ENCODE peak calls at places on chromosomes 4 and X, in six cellular contexts. K is K562, T is HepG2, V is H1, N is GM12891, L is GM12878. W is an unnamed sample.

GRCh38 chr4:20043992-20044391 is 207.7 kb upstream of the SLIT2 start:
- DNase-seq in K (no peak), T (no peak), V (no peak), N (no peak), L (no peak), W (no peak)

GRCh38 chr4:54499308-54500074 is 158.3 kb upstream of the KIT start:
- DNase-seq in K (peak; percentile 66), T (no peak), V (no peak), N (no peak), L (no peak), W (no peak)

GRCh38 chr4:123588631-123589223 is 192.1 kb downstream of the SPRY1 start:
- DNase-seq in K (no peak), T (peak; percentile 86), V (no peak), N (no peak), L (peak; percentile 84), W (no peak)

GRCh38 chr4:75254745-75255144 is 259.5 kb downstream of the RCHY1 start:
- DNase-seq in K (no peak), T (no peak), V (no peak), N (no peak), L (no peak), W (no peak)

GRCh38 chr4:141002323-141002805 is 130.9 kb downstream of the RNF150 start:
- DNase-seq in K (no peak), T (no peak), V (no peak), N (no peak), L (no peak), W (no peak)

GRCh38 chrX:115344885-115345653 is 55.6 kb downstream of the LUZP4 start:
- DNase-seq in K (no peak), T (peak; percentile 91), V (peak; percentile 0), N (no peak), L (no peak), W (no peak)

GRCh38 chr4:105092768-105093167 is 53.9 kb upstream of the TET2 start:
- DNase-seq in K (no peak), T (no peak), V (no peak), N (no peak), L (no peak), W (no peak)

GRCh38 chr4:65954416-65954815 is 284.1 kb upstream of the EPHA5 start:
- DNase-seq in K (no peak), T (no peak), V (no peak), N (no peak), L (no peak), W (no peak)

GRCh38 chr4:56128231-56128630 is 179.5 kb downstream of the CEP135 start:
- DNase-seq in K (no peak), T (no peak), V (no peak), N (no peak), L (no peak), W (no peak)

GRCh38 chr4:172352351-172352750 is 539.1 kb downstream of the GALNTL6 start:
- DNase-seq in K (no peak), T (no peak), V (no peak), N (no peak), L (no peak), W (no peak)

GRCh38 chrX:14497184-14497666 is 32.1 kb upstream of the GLRA2 start:
- DNase-seq in K (no peak), T (no peak), V (no peak), N (no peak), L (peak; percentile 12), W (no peak)

GRCh38 chr4:7876096-7876993 is 63.3 kb downstream of the AFAP1 start:
- DNase-seq in K (peak; percentile 8), T (peak; percentile 55), V (no peak), N (no peak), L (no peak), W (no peak)

GRCh38 chr4:126386512-126386911 is 1071.8 kb downstream of the FAT4 start:
- DNase-seq in K (no peak), T (no peak), V (no peak), N (no peak), L (no peak), W (no peak)

GRCh38 chrX:46211079-46211478 is 334.1 kb downstream of the ZNF674 start:
- DNase-seq in K (no peak), T (no peak), V (no peak), N (no peak), L (no peak), W (no peak)

GRCh38 chr4:137768881-137769280 is 236.6 kb upstream of the PCDH18 start:
- DNase-seq in K (no peak), T (no peak), V (no peak), N (no peak), L (no peak), W (no peak)

GRCh38 chr4:73520821-73521220 is 39.3 kb downstream of the AFM start:
- DNase-seq in K (no peak), T (no peak), V (peak; percentile 1), N (no peak), L (no peak), W (no peak)

GRCh38 chrX:39758791-39759525 is 338.8 kb downstream of the BCOR start:
- DNase-seq in K (no peak), T (no peak), V (no peak), N (no peak), L (no peak), W (no peak)

GRCh38 chr4:147174561-147174960 is 228.9 kb upstream of the TTC29 start:
- DNase-seq in K (no peak), T (no peak), V (no peak), N (no peak), L (no peak), W (no peak)

GRCh38 chr4:186826866-186827541 is 103.3 kb upstream of the FAT1 start:
- DNase-seq in K (no peak), T (peak; percentile 14), V (no peak), N (no peak), L (no peak), W (no peak)

GRCh38 chrX:65596270-65596669 is 61.7 kb upstream of the LAS1L start:
- DNase-seq in K (peak; percentile 24), T (no peak), V (no peak), N (no peak), L (peak; percentile 43), W (no peak)

GRCh38 chr4:54289316-54289715 is 60.2 kb downstream of the PDGFRA start:
- DNase-seq in K (no peak), T (no peak), V (no peak), N (no peak), L (no peak), W (no peak)

GRCh38 chr4:88949605-88950004 is 107.4 kb downstream of the FAM13A start:
- DNase-seq in K (no peak), T (no peak), V (no peak), N (no peak), L (no peak), W (no peak)

GRCh38 chrX:71095033-71095432 is 618 bp upstream of the FOXO4 start:
- DNase-seq in K (peak; percentile 68), T (no peak), V (no peak), N (no peak), L (no peak), W (no peak)

DNA sequence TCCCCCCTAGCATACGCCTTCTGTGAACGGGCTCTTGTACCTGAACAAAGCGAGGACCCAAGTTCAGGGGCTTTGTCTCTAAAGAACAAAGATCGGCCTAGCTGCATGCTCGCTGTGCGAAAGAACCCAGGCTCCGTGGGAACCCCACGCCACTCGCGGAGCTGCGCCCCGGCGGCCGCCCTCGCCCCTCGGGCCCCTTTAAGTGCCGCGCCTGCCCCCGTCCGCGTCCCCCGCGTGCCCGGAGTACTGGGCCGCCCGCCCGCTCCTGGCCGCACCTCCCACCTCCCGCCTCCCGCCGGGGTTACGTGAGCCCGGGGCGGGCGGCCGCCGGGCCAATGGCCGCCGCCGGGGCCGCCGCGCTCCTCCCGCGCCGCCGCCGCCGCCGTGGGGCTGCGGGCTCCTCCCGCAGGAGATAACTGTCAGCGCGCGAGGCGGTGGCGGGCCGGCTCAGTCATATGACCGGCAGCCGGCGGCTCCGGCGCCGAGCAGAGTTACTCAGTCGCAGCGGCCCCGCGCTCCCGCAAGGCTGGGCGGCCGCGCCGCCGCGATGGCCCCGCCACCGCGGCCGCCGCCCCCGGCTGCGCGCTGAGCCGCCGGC is at the start of gene FNIP2:
- DNase-seq in K (peak; percentile 93), T (peak; percentile 56), V (no peak), N (peak; percentile 53), L (no peak), W (peak; percentile 52)
- TF ChIP-seq POLR2A in K (peak; percentile 54), T (peak; percentile 91), V (no peak), N (no peak), L (peak; percentile 45), W (no peak)

DNA sequence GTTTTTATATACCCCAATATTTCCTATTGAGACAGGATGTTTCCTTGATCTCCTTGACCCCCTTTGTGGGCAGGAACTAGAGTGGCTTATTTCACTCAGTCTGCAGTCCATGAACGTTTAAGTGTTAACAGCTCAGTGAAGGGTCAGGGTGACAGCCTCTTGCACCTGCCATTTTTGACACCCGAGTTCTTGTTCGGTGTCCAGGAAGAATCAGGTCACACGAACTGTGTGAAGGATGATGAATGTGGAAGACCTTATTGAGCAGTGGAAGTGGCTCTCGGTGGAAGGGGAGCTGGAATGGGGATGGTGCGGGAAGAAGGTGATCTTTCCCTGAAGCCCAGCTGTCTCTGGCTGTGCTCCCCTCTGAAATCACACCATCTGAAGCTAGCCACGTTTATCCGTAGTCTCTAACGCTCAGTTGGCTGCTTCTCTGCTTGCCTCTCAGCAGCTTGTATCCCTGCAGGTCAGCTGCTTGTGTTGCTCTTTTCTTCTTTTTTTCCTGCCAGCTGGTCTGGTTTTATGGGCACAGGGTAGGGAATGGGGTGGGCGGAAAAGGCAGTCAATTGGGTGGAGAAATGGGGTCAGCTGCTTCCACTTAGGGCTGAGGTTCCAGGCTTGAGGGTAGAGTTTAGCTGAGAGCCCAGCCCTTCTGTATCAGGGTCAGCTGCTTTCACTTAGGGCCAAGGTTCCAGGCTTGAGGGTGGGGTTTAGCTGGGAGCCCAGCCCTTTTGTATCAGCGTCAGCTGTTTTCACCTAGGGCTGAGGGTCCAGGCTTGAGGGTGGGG is 29.0 kb upstream of the CCNG2 start:
- DNase-seq in K (no peak), T (no peak), V (no peak), N (no peak), L (no peak), W (no peak)
- TF ChIP-seq TAF1 in K (no peak), T (no peak), V (no peak), N (no peak), L (no peak), W (no peak)

DNA sequence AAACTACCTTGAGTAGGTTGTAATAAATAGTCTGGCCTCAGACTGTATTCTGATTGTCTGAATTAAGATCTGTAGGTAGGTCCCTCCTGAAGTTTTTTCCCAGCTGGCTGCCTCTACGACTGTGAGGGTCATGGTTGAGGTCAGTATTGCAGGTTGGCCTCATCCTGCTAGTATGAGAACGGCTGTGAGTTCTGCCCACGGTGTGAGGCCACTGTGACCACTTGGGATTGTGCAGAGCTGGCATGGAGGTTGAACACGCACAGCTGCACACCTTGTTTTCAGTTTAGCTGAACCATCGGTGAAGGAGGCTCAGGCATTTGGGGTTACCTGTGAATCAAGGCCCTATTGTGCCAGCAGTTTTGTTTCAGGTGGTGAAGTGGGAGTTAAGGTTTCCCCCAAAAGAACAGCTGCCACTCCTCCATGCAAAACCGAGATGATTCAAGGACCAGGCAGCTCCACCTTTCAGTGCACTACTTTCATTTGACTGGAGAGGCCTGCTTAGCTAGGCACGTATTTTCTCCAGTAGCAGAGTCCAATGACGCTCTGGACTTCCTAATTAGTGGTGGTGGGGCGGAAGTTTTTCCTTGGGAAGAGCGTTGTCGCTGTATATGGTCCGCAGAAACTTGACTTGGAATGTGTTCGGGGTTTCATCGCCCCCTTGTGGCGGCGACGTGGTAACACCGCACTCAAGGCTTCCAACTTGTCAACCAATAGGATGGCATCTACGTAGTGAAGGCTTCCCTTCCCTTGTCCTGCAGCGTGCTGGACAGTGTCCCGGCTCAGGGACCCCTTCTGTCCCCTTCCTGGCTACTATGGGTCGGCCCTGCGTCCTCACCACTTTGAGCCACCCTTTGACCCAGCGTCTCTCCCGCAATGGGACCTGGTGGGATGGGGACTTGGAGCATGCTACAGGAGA is 13.8 kb downstream of the CMC4 start:
- DNase-seq in K (peak; percentile 74), T (peak; percentile 43), V (peak; percentile 65), N (no peak), L (peak; percentile 24), W (peak; percentile 17)
- TF ChIP-seq POLR2AphosphoS5 in K (no peak), T (no peak), V (peak; percentile 58), N (no peak), L (peak; percentile 47), W (peak; percentile 38)

GRCh38 chr4:109912706-109913621 is at the start of gene EGF:
- DNase-seq in K (peak; percentile 48), T (no peak), V (no peak), N (no peak), L (no peak), W (no peak)
- TF ChIP-seq POLR2A in K (no peak), T (no peak), V (no peak), N (no peak), L (no peak), W (no peak)